ENCODE peak calls at places on chromosomes 5 and 9, in seven cellular contexts. O, I, W, U, B, E and C are unnamed samples.

GRCh38 chr5:15573594-15573993 is 73.6 kb downstream of the FBXL7 start:
- DNase-seq in O (no peak), I (peak; percentile 17), W (no peak), U (no peak), B (no peak), E (no peak), C (no peak)

GRCh38 chr5:173679909-173680626 is 63.6 kb upstream of the BOD1 start:
- DNase-seq in O (no peak), I (no peak), W (no peak), U (no peak), B (no peak), E (no peak), C (no peak)

GRCh38 chr5:62460578-62460983 is 48.0 kb downstream of the IPO11 start:
- DNase-seq in O (no peak), I (peak; percentile 70), W (no peak), U (no peak), B (no peak), E (no peak), C (no peak)

GRCh38 chr9:105662184-105663104 is at the start of gene TAL2:
- DNase-seq in O (no peak), I (no peak), W (no peak), U (no peak), B (no peak), E (peak; percentile 51), C (no peak)

GRCh38 chr5:163889369-163889768 is 383.9 kb downstream of the MAT2B start:
- DNase-seq in O (no peak), I (peak; percentile 85), W (no peak), U (no peak), B (no peak), E (no peak), C (no peak)

GRCh38 chr5:4970171-4970570 is 170.0 kb upstream of the ADAMTS16 start:
- DNase-seq in O (no peak), I (no peak), W (no peak), U (no peak), B (no peak), E (no peak), C (no peak)

GRCh38 chr5:177454397-177455035 is 7.9 kb downstream of the PRR7 start:
- DNase-seq in O (peak; percentile 91), I (peak; percentile 84), W (peak; percentile 51), U (peak; percentile 99), B (peak; percentile 91), E (peak; percentile 93), C (peak; percentile 95)

GRCh38 chr9:93677061-93677571 is 100.7 kb downstream of the PHF2 start:
- DNase-seq in O (no peak), I (no peak), W (no peak), U (peak; percentile 1), B (peak; percentile 15), E (peak; percentile 24), C (peak; percentile 7)

GRCh38 chr5:96940586-96940985 is 4.7 kb downstream of the LNPEP start:
- DNase-seq in O (no peak), I (peak; percentile 74), W (no peak), U (no peak), B (no peak), E (no peak), C (no peak)

GRCh38 chr5:8478308-8478707 is 609.4 kb downstream of the MTRR start:
- DNase-seq in O (no peak), I (peak; percentile 8), W (no peak), U (no peak), B (no peak), E (no peak), C (no peak)

GRCh38 chr5:179269781-179270543 is 75.3 kb downstream of the ADAMTS2 start:
- DNase-seq in O (no peak), I (peak; percentile 54), W (no peak), U (no peak), B (peak; percentile 14), E (peak; percentile 37), C (no peak)

GRCh38 chr5:181173420-181174342 is 26.3 kb downstream of the OR2V2 start:
- DNase-seq in O (peak; percentile 91), I (peak; percentile 92), W (peak; percentile 94), U (no peak), B (peak; percentile 93), E (peak; percentile 59), C (peak; percentile 86)

GRCh38 chr9:137607141-137607857 is 1.8 kb downstream of the ARRDC1 start:
- DNase-seq in O (peak; percentile 14), I (no peak), W (no peak), U (no peak), B (no peak), E (no peak), C (peak; percentile 27)

GRCh38 chr9:96156151-96156550 is 145.8 kb downstream of the HSD17B3 start:
- DNase-seq in O (no peak), I (peak; percentile 88), W (no peak), U (no peak), B (no peak), E (no peak), C (no peak)

GRCh38 chr9:104872959-104873850 is 54.8 kb downstream of the ABCA1 start:
- DNase-seq in O (peak; percentile 20), I (peak; percentile 98), W (peak; percentile 99), U (peak; percentile 13), B (no peak), E (no peak), C (no peak)

GRCh38 chr5:110108520-110108919 is 418.8 kb downstream of the MAN2A1 start:
- DNase-seq in O (no peak), I (no peak), W (no peak), U (no peak), B (no peak), E (no peak), C (no peak)

GRCh38 chr9:129370770-129371169 is 192.7 kb upstream of the IER5L start:
- DNase-seq in O (no peak), I (no peak), W (no peak), U (no peak), B (no peak), E (no peak), C (no peak)

GRCh38 chr9:79390077-79390673 is 181.6 kb upstream of the TLE4 start:
- DNase-seq in O (no peak), I (no peak), W (peak; percentile 16), U (no peak), B (no peak), E (no peak), C (no peak)

GRCh38 chr5:45335978-45336377 is 360.2 kb downstream of the HCN1 start:
- DNase-seq in O (no peak), I (no peak), W (no peak), U (no peak), B (no peak), E (no peak), C (no peak)

GRCh38 chr9:35962126-35962906 is 4.4 kb upstream of the OR2S2 start:
- DNase-seq in O (no peak), I (peak; percentile 77), W (no peak), U (no peak), B (peak; percentile 90), E (no peak), C (no peak)

GRCh38 chr9:4435197-4435596 is 55.1 kb upstream of the SLC1A1 start:
- DNase-seq in O (no peak), I (peak; percentile 81), W (no peak), U (no peak), B (no peak), E (no peak), C (no peak)

GRCh38 chr5:178436326-178436940 is 153.8 kb downstream of the COL23A1 start:
- DNase-seq in O (no peak), I (no peak), W (no peak), U (no peak), B (no peak), E (no peak), C (no peak)

GRCh38 chr5:35804201-35804653 is 52.5 kb upstream of the IL7R start:
- DNase-seq in O (no peak), I (no peak), W (no peak), U (no peak), B (no peak), E (no peak), C (no peak)

GRCh38 chr5:104540448-104540847 is 977.9 kb upstream of the NUDT12 start:
- DNase-seq in O (no peak), I (peak; percentile 18), W (no peak), U (no peak), B (no peak), E (no peak), C (no peak)

GRCh38 chr9:26955222-26955903 is 849 bp upstream of the IFT74 start:
- DNase-seq in O (no peak), I (peak; percentile 41), W (no peak), U (no peak), B (no peak), E (no peak), C (no peak)

GRCh38 chr5:142684508-142685031 is 1.3 kb downstream of the FGF1 start:
- DNase-seq in O (no peak), I (no peak), W (no peak), U (no peak), B (peak; percentile 51), E (no peak), C (no peak)

GRCh38 chr9:137042751-137043727 is 2.9 kb downstream of the NPDC1 start:
- DNase-seq in O (no peak), I (no peak), W (no peak), U (no peak), B (no peak), E (no peak), C (no peak)

GRCh38 chr9:127707766-127708165 is 978 bp downstream of the CFAP157 start:
- DNase-seq in O (no peak), I (peak; percentile 16), W (no peak), U (no peak), B (no peak), E (no peak), C (peak; percentile 63)

GRCh38 chr5:11777096-11777495 is 127.2 kb downstream of the CTNND2 start:
- DNase-seq in O (no peak), I (no peak), W (no peak), U (no peak), B (no peak), E (no peak), C (no peak)